ENCODE peak calls at places on chromosomes 2 and 18, in five cellular contexts. V, R, F, L and X are unnamed samples.

GRCh38 chr2:47945036-47945781 is 38.9 kb upstream of the FBXO11 start:
- DNase-seq in V (no peak), R (no peak), F (no peak), L (no peak), X (no peak)

GRCh38 chr18:12287131-12287681 is 20.8 kb upstream of the TUBB6 start:
- DNase-seq in V (no peak), R (no peak), F (peak; percentile 66), L (no peak), X (no peak)

GRCh38 chr2:213148572-213149331 is 2.7 kb downstream of the IKZF2 start:
- DNase-seq in V (no peak), R (no peak), F (no peak), L (no peak), X (no peak)

GRCh38 chr18:10404148-10404547 is 50.3 kb upstream of the APCDD1 start:
- DNase-seq in V (no peak), R (no peak), F (no peak), L (no peak), X (no peak)

GRCh38 chr2:42569883-42570282 is 1.5 kb downstream of the MTA3 start:
- DNase-seq in V (no peak), R (no peak), F (no peak), L (no peak), X (no peak)

GRCh38 chr2:10541081-10541480 is 93.0 kb upstream of the ODC1 start:
- DNase-seq in V (no peak), R (no peak), F (no peak), L (no peak), X (no peak)

GRCh38 chr2:173062806-173063205 is 12.8 kb upstream of the MAP3K20 start:
- DNase-seq in V (no peak), R (no peak), F (no peak), L (no peak), X (no peak)

GRCh38 chr2:3940661-3941060 is 237.3 kb downstream of the DCDC2C start:
- DNase-seq in V (no peak), R (no peak), F (no peak), L (no peak), X (peak; percentile 98)

GRCh38 chr18:74069178-74070050 is 78.2 kb downstream of the FBXO15 start:
- DNase-seq in V (no peak), R (no peak), F (no peak), L (no peak), X (no peak)

GRCh38 chr2:236177604-236177966 is 9.4 kb upstream of the GBX2 start:
- DNase-seq in V (no peak), R (no peak), F (no peak), L (no peak), X (peak; percentile 82)

GRCh38 chr2:236179653-236180500 is 11.7 kb upstream of the GBX2 start:
- DNase-seq in V (no peak), R (no peak), F (no peak), L (peak; percentile 64), X (no peak)

GRCh38 chr2:236180501-236180816 is 12.3 kb upstream of the GBX2 start:
- DNase-seq in V (no peak), R (no peak), F (no peak), L (no peak), X (no peak)

GRCh38 chr2:236177967-236178909 is 10.1 kb upstream of the GBX2 start:
- DNase-seq in V (no peak), R (peak; percentile 78), F (no peak), L (peak; percentile 69), X (peak; percentile 85)

GRCh38 chr2:236178921-236179652 is 10.9 kb upstream of the GBX2 start:
- DNase-seq in V (no peak), R (no peak), F (no peak), L (no peak), X (no peak)
- H3K4me3 ChIP-seq in V (peak overlapping the region; percentile 33), R (peak overlapping the region; percentile 35), F (peak overlapping the region; percentile 34), L (peak overlapping the region; percentile 84), X (peak overlapping the region; percentile 65)

DNA sequence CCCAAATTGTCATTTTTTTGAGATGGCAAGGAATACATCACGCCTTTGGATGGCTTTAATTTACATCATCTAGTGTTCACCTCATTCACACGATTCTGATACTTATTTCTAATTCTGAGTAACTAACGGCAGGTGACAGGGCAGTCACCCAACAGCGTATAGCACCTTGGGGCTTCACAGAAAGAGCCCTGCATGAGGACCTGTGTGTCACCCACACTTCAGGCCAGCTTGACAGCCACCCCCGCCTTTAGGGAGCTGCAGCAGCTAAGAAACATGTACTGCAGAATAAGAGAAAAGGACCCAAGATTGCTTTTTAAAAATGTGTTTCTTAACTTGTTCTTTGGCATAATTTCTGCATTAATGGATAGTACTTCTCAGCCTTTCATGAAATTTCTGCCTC is 245.0 kb downstream of the LDLRAD4 start:
- DNase-seq in V (no peak), R (no peak), F (no peak), L (no peak), X (no peak)
- H3K27ac ChIP-seq in V (no peak overlapping the region), R (no peak overlapping the region), F (peak overlapping the region; percentile 47), L (no peak overlapping the region), X (no peak overlapping the region)

DNA sequence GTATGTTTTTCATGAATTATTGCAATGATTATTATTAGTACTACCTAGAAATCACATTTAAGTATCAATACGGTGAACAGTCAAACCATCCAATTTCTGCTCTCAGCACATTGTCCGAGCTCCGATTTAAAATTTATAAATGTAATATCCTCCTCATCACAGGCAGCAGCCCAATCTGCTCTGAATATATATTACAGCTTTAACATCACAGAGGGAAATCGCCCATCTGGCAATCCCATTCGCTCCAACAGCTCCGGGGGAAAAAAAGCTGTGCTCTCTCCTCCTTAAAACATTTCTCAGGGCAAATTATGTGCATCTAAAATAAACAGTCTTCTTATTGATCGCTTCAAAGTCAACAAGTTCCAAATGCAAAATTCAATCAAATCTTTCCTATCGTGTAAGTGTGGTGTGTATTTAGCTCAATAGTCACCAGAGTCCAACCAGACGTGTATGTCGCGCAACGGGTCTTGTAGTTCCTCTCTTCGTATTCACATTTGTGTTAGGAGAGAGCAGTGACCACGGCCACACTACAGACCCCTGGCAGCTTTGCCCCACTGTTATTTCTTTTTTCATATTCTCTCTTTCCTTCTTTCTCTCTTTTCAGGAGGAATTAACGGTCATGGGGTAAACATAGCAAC is 2.4 kb downstream of the FIGN start:
- DNase-seq in V (no peak), R (peak; percentile 58), F (no peak), L (no peak), X (no peak)
- H3K4me3 ChIP-seq in V (peak overlapping the region; percentile 66), R (peak overlapping the region; percentile 65), F (peak overlapping the region; percentile 57), L (peak overlapping the region; percentile 88), X (no peak overlapping the region)

GRCh38 chr18:55396267-55396905 is 191.6 kb downstream of the TCF4 start:
- DNase-seq in V (no peak), R (no peak), F (no peak), L (no peak), X (no peak)

GRCh38 chr18:55400590-55401274 is 187.3 kb downstream of the TCF4 start:
- DNase-seq in V (no peak), R (no peak), F (no peak), L (no peak), X (no peak)

GRCh38 chr18:55396979-55397378 is 191.0 kb downstream of the TCF4 start:
- DNase-seq in V (no peak), R (no peak), F (no peak), L (no peak), X (no peak)

GRCh38 chr18:55401275-55401620 is 186.7 kb downstream of the TCF4 start:
- DNase-seq in V (no peak), R (no peak), F (no peak), L (no peak), X (no peak)

GRCh38 chr18:55398858-55399257 is 189.1 kb downstream of the TCF4 start:
- DNase-seq in V (no peak), R (no peak), F (no peak), L (no peak), X (no peak)
- H3K27ac ChIP-seq in V (peak overlapping the region; percentile 70), R (no peak overlapping the region), F (no peak overlapping the region), L (peak overlapping the region; percentile 29), X (no peak overlapping the region)

GRCh38 chr2:71634571-71634970 is 181.2 kb downstream of the DYSF start:
- DNase-seq in V (no peak), R (no peak), F (no peak), L (no peak), X (no peak)

GRCh38 chr2:71629273-71629672 is 175.9 kb downstream of the DYSF start:
- DNase-seq in V (no peak), R (no peak), F (no peak), L (no peak), X (no peak)

GRCh38 chr2:71630110-71630967 is 177.0 kb downstream of the DYSF start:
- DNase-seq in V (no peak), R (no peak), F (no peak), L (no peak), X (no peak)

GRCh38 chr2:71635798-71636197 is 182.4 kb downstream of the DYSF start:
- DNase-seq in V (no peak), R (no peak), F (no peak), L (no peak), X (no peak)

DNA sequence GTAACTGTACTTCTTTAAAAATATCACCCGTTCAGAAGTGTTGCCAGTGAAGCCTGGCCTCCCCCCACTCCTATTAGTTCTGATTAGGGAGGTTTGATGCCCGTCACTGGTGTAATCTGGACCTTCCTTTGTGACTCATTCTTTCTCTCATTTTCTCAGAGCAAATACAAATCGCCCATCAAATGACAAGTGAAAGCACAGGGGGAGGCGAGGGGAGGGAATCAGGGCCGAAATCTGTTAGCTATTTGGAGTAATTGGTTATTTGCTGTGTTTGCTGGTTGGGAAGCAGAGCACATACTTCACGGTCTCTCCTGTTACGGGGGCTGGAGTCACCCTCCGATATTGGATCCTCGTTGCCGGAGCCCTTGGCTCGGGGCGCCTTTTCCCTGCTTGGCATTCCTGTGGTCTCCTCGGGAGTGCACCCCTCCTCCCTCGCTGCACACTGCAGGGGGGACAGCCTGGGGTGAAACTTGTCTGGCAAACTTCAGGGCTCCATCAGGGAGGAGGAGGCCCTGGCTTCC is 178.1 kb downstream of the DYSF start:
- DNase-seq in V (no peak), R (no peak), F (no peak), L (no peak), X (no peak)
- H3K4me3 ChIP-seq in V (no peak overlapping the region), R (no peak overlapping the region), F (no peak overlapping the region), L (no peak overlapping the region), X (no peak overlapping the region)

GRCh38 chr2:33022989-33023731 is 76.4 kb downstream of the LTBP1 start:
- DNase-seq in V (no peak), R (no peak), F (no peak), L (peak; percentile 66), X (no peak)

GRCh38 chr2:33021542-33022259 is 74.9 kb downstream of the LTBP1 start:
- DNase-seq in V (no peak), R (no peak), F (no peak), L (no peak), X (no peak)

GRCh38 chr2:33022395-33022985 is 75.7 kb downstream of the LTBP1 start:
- DNase-seq in V (no peak), R (no peak), F (no peak), L (no peak), X (no peak)

GRCh38 chr2:33024758-33025157 is 78.0 kb downstream of the LTBP1 start:
- DNase-seq in V (no peak), R (no peak), F (no peak), L (no peak), X (no peak)

DNA sequence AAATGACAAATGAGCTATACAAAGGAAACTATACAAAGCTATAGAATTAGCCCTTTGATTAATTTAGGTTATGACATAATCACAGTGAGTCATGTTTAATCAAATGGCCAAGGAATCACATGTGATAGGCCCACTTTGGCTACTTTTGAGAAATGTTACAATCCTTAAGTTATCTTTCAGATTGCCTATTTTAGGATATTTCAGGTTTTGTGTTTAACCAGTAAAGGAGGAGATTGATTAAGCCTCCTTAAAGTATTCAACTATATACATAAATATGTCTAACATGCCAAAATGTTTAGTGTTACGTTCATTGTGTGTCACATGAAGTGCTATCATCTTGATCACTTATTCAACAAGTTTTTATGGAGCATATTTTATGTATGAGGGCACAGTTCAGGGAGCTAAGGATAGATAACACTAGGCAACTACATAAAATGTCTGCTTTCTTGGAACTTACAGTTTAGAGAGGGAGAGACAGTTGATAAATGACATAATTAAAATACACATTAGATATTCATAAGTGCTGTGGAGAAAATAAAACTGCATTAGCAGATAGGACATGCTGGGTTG is 77.1 kb downstream of the LTBP1 start:
- DNase-seq in V (no peak), R (no peak), F (no peak), L (no peak), X (no peak)
- H3K27ac ChIP-seq in V (no peak overlapping the region), R (no peak overlapping the region), F (no peak overlapping the region), L (no peak overlapping the region), X (no peak overlapping the region)